ENCODE peak calls at places on chromosome 10, in four cellular contexts. One of them, this sample, is unnamed.

GRCh38 chr10:113541554-113541902 is 11.3 kb upstream of the HABP2 start:
- DNase-seq in ureter: no peak
- DNase-seq in B cell: no peak
- DNase-seq in NCI-H460: no peak
- DNase-seq in this sample: no peak

GRCh38 chr10:3968727-3969126 is 183.7 kb upstream of the KLF6 start:
- DNase-seq in ureter: no peak
- DNase-seq in NCI-H460: no peak
- DNase-seq in B cell: no peak
- DNase-seq in this sample: no peak

GRCh38 chr10:123434435-123435039 is 231.6 kb upstream of the GPR26 start:
- DNase-seq in B cell: no peak
- DNase-seq in ureter: no peak
- DNase-seq in NCI-H460: no peak
- DNase-seq in this sample: no peak

GRCh38 chr10:18659784-18660561 is 742 bp downstream of the ARL5B start:
- DNase-seq in B cell: peak
- DNase-seq in NCI-H460: no peak
- DNase-seq in ureter: no peak
- DNase-seq in this sample: peak

GRCh38 chr10:75099952-75100763 is 11.3 kb upstream of the SAMD8 start:
- DNase-seq in ureter: peak
- DNase-seq in B cell: peak
- DNase-seq in NCI-H460: peak
- DNase-seq in this sample: peak

GRCh38 chr10:130541090-130541489 is 404.9 kb downstream of the GLRX3 start:
- DNase-seq in B cell: no peak
- DNase-seq in ureter: no peak
- DNase-seq in NCI-H460: no peak
- DNase-seq in this sample: no peak

GRCh38 chr10:78164687-78165086 is 131.0 kb downstream of the RPS24 start:
- DNase-seq in NCI-H460: no peak
- DNase-seq in ureter: no peak
- DNase-seq in B cell: no peak
- DNase-seq in this sample: no peak

GRCh38 chr10:34996843-34997242 is 93.3 kb downstream of the CUL2 start:
- DNase-seq in ureter: no peak
- DNase-seq in NCI-H460: no peak
- DNase-seq in B cell: no peak
- DNase-seq in this sample: no peak

GRCh38 chr10:128854965-128855364 is 612.1 kb upstream of the MGMT start:
- DNase-seq in NCI-H460: no peak
- DNase-seq in ureter: peak
- DNase-seq in B cell: no peak
- DNase-seq in this sample: no peak

GRCh38 chr10:99742701-99743100 is 10.7 kb downstream of the CUTC start:
- DNase-seq in B cell: no peak
- DNase-seq in ureter: no peak
- DNase-seq in NCI-H460: no peak
- DNase-seq in this sample: no peak

GRCh38 chr10:28984431-28984830 is 304.4 kb upstream of the LYZL1 start:
- DNase-seq in B cell: no peak
- DNase-seq in ureter: peak
- DNase-seq in NCI-H460: peak
- DNase-seq in this sample: no peak

GRCh38 chr10:62779487-62780248 is 24.9 kb upstream of the ADO start:
- DNase-seq in B cell: peak
- DNase-seq in ureter: no peak
- DNase-seq in NCI-H460: no peak
- DNase-seq in this sample: peak

GRCh38 chr10:642186-642890 is 47.1 kb downstream of the DIP2C start:
- DNase-seq in ureter: no peak
- DNase-seq in B cell: no peak
- DNase-seq in NCI-H460: no peak
- DNase-seq in this sample: no peak

GRCh38 chr10:50291261-50291850 is 40.0 kb upstream of the ASAH2 start:
- DNase-seq in NCI-H460: no peak
- DNase-seq in ureter: no peak
- DNase-seq in B cell: no peak
- DNase-seq in this sample: no peak

GRCh38 chr10:104337527-104337984 is 709 bp downstream of the ITPRIP start:
- DNase-seq in NCI-H460: no peak
- DNase-seq in ureter: no peak
- DNase-seq in B cell: peak
- DNase-seq in this sample: no peak

GRCh38 chr10:61325183-61325582 is 128.0 kb downstream of the TMEM26 start:
- DNase-seq in B cell: no peak
- DNase-seq in ureter: no peak
- DNase-seq in NCI-H460: no peak
- DNase-seq in this sample: no peak

GRCh38 chr10:73095479-73096021 is 1.1 kb downstream of the P4HA1 start:
- DNase-seq in B cell: peak
- DNase-seq in ureter: peak
- DNase-seq in NCI-H460: peak
- DNase-seq in this sample: peak

GRCh38 chr10:83801983-83802382 is 337.3 kb upstream of the GHITM start:
- DNase-seq in NCI-H460: no peak
- DNase-seq in B cell: no peak
- DNase-seq in ureter: no peak
- DNase-seq in this sample: no peak

GRCh38 chr10:30505543-30506298 is 71.7 kb downstream of the MAP3K8 start:
- DNase-seq in ureter: no peak
- DNase-seq in NCI-H460: no peak
- DNase-seq in B cell: peak
- DNase-seq in this sample: no peak

GRCh38 chr10:77932016-77932715 is 5.6 kb upstream of the DLG5 start:
- DNase-seq in NCI-H460: no peak
- DNase-seq in B cell: no peak
- DNase-seq in ureter: no peak
- DNase-seq in this sample: no peak

GRCh38 chr10:104735036-104735435 is 93.9 kb downstream of the SORCS3 start:
- DNase-seq in NCI-H460: no peak
- DNase-seq in ureter: no peak
- DNase-seq in B cell: no peak
- DNase-seq in this sample: no peak

GRCh38 chr10:126147866-126148578 is 240.3 kb downstream of the ADAM12 start:
- DNase-seq in B cell: no peak
- DNase-seq in ureter: no peak
- DNase-seq in NCI-H460: no peak
- DNase-seq in this sample: no peak

GRCh38 chr10:118594392-118595063 is 920 bp downstream of the PRLHR start:
- DNase-seq in ureter: peak
- DNase-seq in B cell: no peak
- DNase-seq in NCI-H460: no peak
- DNase-seq in this sample: peak

GRCh38 chr10:70508912-70509366 is 30.4 kb downstream of the PALD1 start:
- DNase-seq in NCI-H460: no peak
- DNase-seq in ureter: no peak
- DNase-seq in B cell: peak
- DNase-seq in this sample: no peak

GRCh38 chr10:69641261-69641980 is 11.4 kb downstream of the FAM241B start:
- DNase-seq in NCI-H460: no peak
- DNase-seq in B cell: no peak
- DNase-seq in ureter: no peak
- DNase-seq in this sample: no peak

GRCh38 chr10:3906511-3907111 is 121.6 kb upstream of the KLF6 start:
- DNase-seq in B cell: no peak
- DNase-seq in ureter: no peak
- DNase-seq in NCI-H460: no peak
- DNase-seq in this sample: no peak

GRCh38 chr10:78176320-78177012 is 142.8 kb downstream of the RPS24 start:
- DNase-seq in B cell: no peak
- DNase-seq in NCI-H460: no peak
- DNase-seq in ureter: no peak
- DNase-seq in this sample: no peak

GRCh38 chr10:4101918-4102654 is 317.1 kb upstream of the KLF6 start:
- DNase-seq in NCI-H460: no peak
- DNase-seq in B cell: no peak
- DNase-seq in ureter: no peak
- DNase-seq in this sample: no peak

GRCh38 chr10:14723052-14723689 is 51.5 kb downstream of the FAM107B start:
- DNase-seq in NCI-H460: no peak
- DNase-seq in ureter: no peak
- DNase-seq in B cell: peak
- DNase-seq in this sample: peak

GRCh38 chr10:131420867-131421266 is 109.3 kb upstream of the TCERG1L start:
- DNase-seq in ureter: no peak
- DNase-seq in NCI-H460: no peak
- DNase-seq in B cell: no peak
- DNase-seq in this sample: no peak

GRCh38 chr10:111370101-111370500 is 293.3 kb downstream of the ADRA2A start:
- DNase-seq in NCI-H460: no peak
- DNase-seq in ureter: no peak
- DNase-seq in B cell: no peak
- DNase-seq in this sample: no peak

GRCh38 chr10:1255166-1255565 is 199.0 kb downstream of the WDR37 start:
- DNase-seq in ureter: peak
- DNase-seq in B cell: no peak
- DNase-seq in NCI-H460: no peak
- DNase-seq in this sample: no peak